ENCODE peak calls at places on chromosomes 13 and 19, in ten cellular contexts. S is ovary, X is brain microvascular endothelial cell, P is Peyer's patch, U is PC-3, M is lower lobe of right lung, L is tibial artery, Z is pancreas, F is Panc1, D is dorsolateral prefrontal cortex. E is an unnamed sample.

GRCh38 chr13:110018009-110018408 is 231.6 kb upstream of the IRS2 start:
- DNase-seq in S (no peak), X (no peak), P (no peak), U (peak; percentile 60), M (no peak), L (no peak), Z (no peak), F (no peak), D (no peak), E (no peak)

GRCh38 chr19:7417671-7418324 is 69.1 kb downstream of the ARHGEF18 start:
- DNase-seq in S (no peak), X (peak; percentile 26), P (no peak), U (no peak), M (no peak), L (no peak), Z (no peak), F (no peak), D (no peak), E (no peak)

GRCh38 chr19:19115954-19116353 is 22.3 kb downstream of the TMEM161A start:
- DNase-seq in S (no peak), X (no peak), P (peak; percentile 29), U (peak; percentile 25), M (peak; percentile 63), L (no peak), Z (peak; percentile 71), F (no peak), D (no peak), E (no peak)

GRCh38 chr13:76965759-76966421 is 17.6 kb downstream of the ACOD1 start:
- DNase-seq in S (peak; percentile 74), X (peak; percentile 62), P (no peak), U (peak; percentile 18), M (no peak), L (peak; percentile 69), Z (no peak), F (no peak), D (no peak), E (peak; percentile 47)

GRCh38 chr13:44961997-44962396 is 27.3 kb downstream of the NUFIP1 start:
- DNase-seq in S (no peak), X (no peak), P (no peak), U (no peak), M (no peak), L (no peak), Z (no peak), F (no peak), D (no peak), E (no peak)

GRCh38 chr13:51834581-51835158 is 10.3 kb downstream of the TMEM272 start:
- DNase-seq in S (no peak), X (no peak), P (no peak), U (no peak), M (no peak), L (no peak), Z (no peak), F (no peak), D (no peak), E (no peak)

GRCh38 chr19:38849147-38849745 is 540 bp downstream of the HNRNPL start:
- DNase-seq in S (peak; percentile 99), X (peak; percentile 91), P (peak; percentile 96), U (peak; percentile 94), M (peak; percentile 98), L (peak; percentile 94), Z (peak; percentile 100), F (peak; percentile 99), D (peak; percentile 90), E (peak; percentile 98)

GRCh38 chr19:5904302-5905071 is at the start of gene VMAC:
- DNase-seq in S (peak; percentile 99), X (peak; percentile 100), P (peak; percentile 100), U (peak; percentile 100), M (peak; percentile 100), L (peak; percentile 100), Z (peak; percentile 99), F (peak; percentile 97), D (peak; percentile 97), E (peak; percentile 100)

GRCh38 chr19:43522929-43523328 is 4.1 kb downstream of the ETHE1 start:
- DNase-seq in S (no peak), X (no peak), P (no peak), U (no peak), M (no peak), L (no peak), Z (no peak), F (no peak), D (no peak), E (no peak)

GRCh38 chr19:12985049-12985776 is 10.1 kb upstream of the NFIX start:
- DNase-seq in S (no peak), X (peak; percentile 73), P (peak; percentile 58), U (no peak), M (no peak), L (peak; percentile 72), Z (no peak), F (no peak), D (peak; percentile 87), E (peak; percentile 82)

GRCh38 chr13:59665184-59665583 is 498.5 kb downstream of the DIAPH3 start:
- DNase-seq in S (no peak), X (no peak), P (no peak), U (no peak), M (no peak), L (no peak), Z (no peak), F (no peak), D (no peak), E (no peak)

GRCh38 chr19:40756502-40757110 is 5.6 kb downstream of the SNRPA start:
- DNase-seq in S (no peak), X (no peak), P (no peak), U (peak; percentile 51), M (no peak), L (no peak), Z (no peak), F (no peak), D (no peak), E (no peak)

GRCh38 chr13:36088463-36088862 is 42.7 kb downstream of the DCLK1 start:
- DNase-seq in S (no peak), X (no peak), P (no peak), U (no peak), M (no peak), L (no peak), Z (no peak), F (no peak), D (no peak), E (no peak)

GRCh38 chr13:67366533-67366932 is 136.4 kb upstream of the PCDH9 start:
- DNase-seq in S (no peak), X (peak; percentile 31), P (no peak), U (peak; percentile 25), M (no peak), L (no peak), Z (no peak), F (no peak), D (no peak), E (no peak)
- TF ChIP-seq CTCF in S (no peak), X (peak; percentile 27), P (no peak), U (peak; percentile 30), M (no peak), L (no peak), Z (no peak), F (no peak), D (no peak), E (no peak)

GRCh38 chr19:15467734-15468214 is 3.4 kb upstream of the RASAL3 start:
- DNase-seq in S (no peak), X (no peak), P (no peak), U (no peak), M (no peak), L (no peak), Z (no peak), F (no peak), D (no peak), E (no peak)

GRCh38 chr19:15464394-15465385 is at the start of gene RASAL3:
- DNase-seq in S (no peak), X (no peak), P (peak; percentile 84), U (no peak), M (peak; percentile 59), L (no peak), Z (no peak), F (no peak), D (no peak), E (no peak)

GRCh38 chr19:15469513-15470297 is 5.4 kb upstream of the RASAL3 start:
- DNase-seq in S (no peak), X (no peak), P (no peak), U (no peak), M (no peak), L (no peak), Z (no peak), F (no peak), D (no peak), E (no peak)

GRCh38 chr19:15468675-15469512 is 4.5 kb upstream of the RASAL3 start:
- DNase-seq in S (no peak), X (no peak), P (no peak), U (no peak), M (no peak), L (no peak), Z (no peak), F (no peak), D (no peak), E (no peak)

DNA sequence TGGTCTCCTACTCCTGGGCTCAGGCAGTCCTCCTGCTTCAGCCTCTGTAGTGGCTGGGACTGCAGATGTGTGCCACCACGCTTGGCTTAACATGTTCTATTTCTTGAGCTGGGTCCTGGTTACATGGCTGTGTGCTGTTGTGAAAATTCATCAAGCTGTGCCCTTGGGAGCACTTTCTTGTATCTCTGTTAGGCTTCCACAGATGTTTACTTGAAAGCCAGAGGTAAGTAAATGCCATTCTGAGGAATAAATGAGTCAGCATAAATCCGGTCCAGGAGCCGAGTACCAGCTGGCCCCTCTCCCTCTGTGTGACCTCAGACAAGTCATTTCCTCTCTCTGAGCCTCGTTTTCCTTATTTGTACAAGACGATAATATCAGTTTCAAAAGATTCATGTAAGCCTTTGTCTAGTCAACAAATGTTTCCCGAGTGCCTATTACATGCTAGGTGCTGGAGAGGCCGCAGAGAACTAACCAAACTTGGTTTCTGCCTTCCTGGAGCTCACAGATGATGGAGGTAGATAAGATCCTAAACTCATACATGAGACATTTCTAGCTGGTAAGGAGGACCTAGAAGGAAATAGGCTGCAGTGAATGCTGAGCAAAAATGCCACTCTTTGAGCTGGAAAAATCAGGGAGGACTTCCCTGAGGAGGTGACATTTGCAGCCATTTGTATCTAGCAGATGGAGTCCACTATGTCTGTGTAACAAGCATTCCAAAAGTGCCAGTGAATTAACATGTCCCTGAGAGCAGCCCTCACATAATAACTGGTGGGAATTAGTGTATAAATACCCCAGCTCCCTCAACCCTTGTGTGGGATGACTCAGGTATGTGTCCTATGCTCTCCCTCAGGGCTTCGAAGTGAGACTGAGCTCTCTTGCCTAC is 2.7 kb upstream of the RASAL3 start:
- DNase-seq in S (no peak), X (peak; percentile 54), P (no peak), U (peak; percentile 89), M (no peak), L (no peak), Z (no peak), F (no peak), D (no peak), E (no peak)
- H3K4me3 ChIP-seq in S (no peak overlapping the region), X (no peak overlapping the region), P (no peak overlapping the region), U (no peak overlapping the region), M (no peak overlapping the region), L (no peak overlapping the region), Z (no peak overlapping the region), F (no peak overlapping the region), D (no peak overlapping the region), E (no peak overlapping the region)

GRCh38 chr13:97043302-97043701 is 49.0 kb upstream of the OXGR1 start:
- DNase-seq in S (no peak), X (peak; percentile 52), P (no peak), U (no peak), M (no peak), L (no peak), Z (no peak), F (no peak), D (no peak), E (no peak)
- H3K27ac ChIP-seq in S (no peak overlapping the region), X (peak overlapping the region; percentile 27), P (no peak overlapping the region), U (no peak overlapping the region), M (no peak overlapping the region), L (no peak overlapping the region), Z (no peak overlapping the region), F (no peak overlapping the region), D (no peak overlapping the region), E (no peak overlapping the region)

GRCh38 chr19:9945319-9945966 is 9.1 kb upstream of the OLFM2 start:
- DNase-seq in S (peak; percentile 90), X (peak; percentile 98), P (peak; percentile 20), U (peak; percentile 87), M (peak; percentile 52), L (peak; percentile 93), Z (no peak), F (no peak), D (no peak), E (peak; percentile 86)
- TF ChIP-seq CTCF in S (no peak), X (peak; percentile 52), P (no peak), U (peak; percentile 16), M (peak; percentile 6), L (no peak), Z (no peak), F (no peak), D (no peak), E (no peak)

E was measured in heart left ventricle.